ENCODE peak calls at places on chromosomes 1 and 21, in eight cellular contexts. One of them, this sample, is unnamed.

GRCh38 chr21:36747815-36748381 is 49.0 kb downstream of the SIM2 start:
- DNase-seq in adrenal gland: peak; percentile 48
- DNase-seq in OCI-LY7: no peak
- DNase-seq in GM23338: peak; percentile 85
- DNase-seq in mucosa of descending colon: peak; percentile 78
- DNase-seq in thoracic aorta: no peak
- DNase-seq in testis: peak; percentile 73
- DNase-seq in heart left ventricle: peak; percentile 63
- DNase-seq in this sample: no peak

GRCh38 chr1:204450461-204451257 is 39.0 kb upstream of the PPP1R15B start:
- DNase-seq in heart left ventricle: peak; percentile 82
- DNase-seq in adrenal gland: no peak
- DNase-seq in testis: no peak
- DNase-seq in thoracic aorta: no peak
- DNase-seq in OCI-LY7: no peak
- DNase-seq in GM23338: peak; percentile 10
- DNase-seq in mucosa of descending colon: peak; percentile 92
- DNase-seq in this sample: peak; percentile 92

GRCh38 chr1:62321438-62321837 is 2.2 kb upstream of the KANK4 start:
- DNase-seq in GM23338: no peak
- DNase-seq in heart left ventricle: no peak
- DNase-seq in mucosa of descending colon: no peak
- DNase-seq in testis: no peak
- DNase-seq in thoracic aorta: no peak
- DNase-seq in OCI-LY7: no peak
- DNase-seq in adrenal gland: no peak
- DNase-seq in this sample: no peak

GRCh38 chr21:42637602-42638041 is 15.8 kb upstream of the PDE9A start:
- DNase-seq in mucosa of descending colon: peak; percentile 23
- DNase-seq in GM23338: no peak
- DNase-seq in adrenal gland: no peak
- DNase-seq in heart left ventricle: no peak
- DNase-seq in thoracic aorta: no peak
- DNase-seq in testis: no peak
- DNase-seq in OCI-LY7: no peak
- DNase-seq in this sample: no peak

GRCh38 chr1:3971981-3972380 is 71.9 kb upstream of the C1orf174 start:
- DNase-seq in testis: no peak
- DNase-seq in GM23338: no peak
- DNase-seq in OCI-LY7: no peak
- DNase-seq in thoracic aorta: no peak
- DNase-seq in mucosa of descending colon: no peak
- DNase-seq in adrenal gland: no peak
- DNase-seq in heart left ventricle: no peak
- DNase-seq in this sample: no peak

GRCh38 chr21:21163904-21164303 is 165.7 kb downstream of the NCAM2 start:
- DNase-seq in testis: peak; percentile 83
- DNase-seq in mucosa of descending colon: no peak
- DNase-seq in adrenal gland: peak; percentile 80
- DNase-seq in OCI-LY7: peak; percentile 51
- DNase-seq in thoracic aorta: no peak
- DNase-seq in GM23338: peak; percentile 78
- DNase-seq in heart left ventricle: peak; percentile 34
- DNase-seq in this sample: peak; percentile 26

GRCh38 chr1:212514056-212514614 is 81.4 kb downstream of the NENF start:
- DNase-seq in thoracic aorta: peak; percentile 18
- DNase-seq in mucosa of descending colon: peak; percentile 71
- DNase-seq in testis: peak; percentile 39
- DNase-seq in GM23338: peak; percentile 40
- DNase-seq in adrenal gland: peak; percentile 37
- DNase-seq in OCI-LY7: no peak
- DNase-seq in heart left ventricle: peak; percentile 68
- DNase-seq in this sample: no peak

GRCh38 chr1:91714867-91715381 is 171.0 kb downstream of the TGFBR3 start:
- DNase-seq in heart left ventricle: no peak
- DNase-seq in thoracic aorta: no peak
- DNase-seq in GM23338: peak; percentile 34
- DNase-seq in adrenal gland: no peak
- DNase-seq in OCI-LY7: no peak
- DNase-seq in testis: no peak
- DNase-seq in mucosa of descending colon: no peak
- DNase-seq in this sample: no peak

GRCh38 chr21:29678616-29679015 is 261.2 kb downstream of the GRIK1 start:
- DNase-seq in GM23338: no peak
- DNase-seq in heart left ventricle: no peak
- DNase-seq in testis: no peak
- DNase-seq in mucosa of descending colon: no peak
- DNase-seq in adrenal gland: no peak
- DNase-seq in OCI-LY7: no peak
- DNase-seq in thoracic aorta: no peak
- DNase-seq in this sample: no peak

GRCh38 chr1:19169642-19170041 is 40.4 kb downstream of the UBR4 start:
- DNase-seq in mucosa of descending colon: no peak
- DNase-seq in adrenal gland: no peak
- DNase-seq in testis: no peak
- DNase-seq in OCI-LY7: no peak
- DNase-seq in GM23338: no peak
- DNase-seq in heart left ventricle: no peak
- DNase-seq in thoracic aorta: no peak
- DNase-seq in this sample: no peak

GRCh38 chr1:117780981-117781475 is 148.4 kb downstream of the GDAP2 start:
- DNase-seq in adrenal gland: no peak
- DNase-seq in thoracic aorta: no peak
- DNase-seq in mucosa of descending colon: no peak
- DNase-seq in OCI-LY7: no peak
- DNase-seq in testis: no peak
- DNase-seq in GM23338: no peak
- DNase-seq in heart left ventricle: no peak
- DNase-seq in this sample: no peak

GRCh38 chr1:81329061-81329460 is 471.7 kb upstream of the ADGRL2 start:
- DNase-seq in thoracic aorta: no peak
- DNase-seq in adrenal gland: no peak
- DNase-seq in GM23338: no peak
- DNase-seq in mucosa of descending colon: no peak
- DNase-seq in OCI-LY7: no peak
- DNase-seq in heart left ventricle: no peak
- DNase-seq in testis: no peak
- DNase-seq in this sample: no peak

GRCh38 chr1:153525088-153525713 is 10.6 kb downstream of the S100A6 start:
- DNase-seq in mucosa of descending colon: peak; percentile 19
- DNase-seq in adrenal gland: no peak
- DNase-seq in GM23338: no peak
- DNase-seq in OCI-LY7: no peak
- DNase-seq in heart left ventricle: peak; percentile 40
- DNase-seq in testis: peak; percentile 41
- DNase-seq in thoracic aorta: no peak
- DNase-seq in this sample: no peak

GRCh38 chr1:63329621-63330330 is 7.4 kb downstream of the FOXD3 start:
- DNase-seq in GM23338: peak; percentile 40
- DNase-seq in OCI-LY7: no peak
- DNase-seq in mucosa of descending colon: no peak
- DNase-seq in testis: no peak
- DNase-seq in thoracic aorta: no peak
- DNase-seq in adrenal gland: no peak
- DNase-seq in heart left ventricle: no peak
- DNase-seq in this sample: no peak

GRCh38 chr1:63326106-63326472 is 3.7 kb downstream of the FOXD3 start:
- DNase-seq in OCI-LY7: no peak
- DNase-seq in mucosa of descending colon: no peak
- DNase-seq in testis: no peak
- DNase-seq in adrenal gland: no peak
- DNase-seq in GM23338: peak; percentile 69
- DNase-seq in heart left ventricle: no peak
- DNase-seq in thoracic aorta: no peak
- DNase-seq in this sample: no peak

GRCh38 chr1:63326473-63327380 is 4.4 kb downstream of the FOXD3 start:
- DNase-seq in GM23338: peak; percentile 65
- DNase-seq in OCI-LY7: no peak
- DNase-seq in mucosa of descending colon: peak; percentile 27
- DNase-seq in thoracic aorta: no peak
- DNase-seq in testis: no peak
- DNase-seq in adrenal gland: no peak
- DNase-seq in heart left ventricle: no peak
- DNase-seq in this sample: no peak

GRCh38 chr1:63328140-63328521 is 5.8 kb downstream of the FOXD3 start:
- DNase-seq in testis: no peak
- DNase-seq in thoracic aorta: no peak
- DNase-seq in mucosa of descending colon: no peak
- DNase-seq in GM23338: peak; percentile 53
- DNase-seq in heart left ventricle: no peak
- DNase-seq in adrenal gland: no peak
- DNase-seq in OCI-LY7: no peak
- DNase-seq in this sample: no peak

GRCh38 chr1:63327417-63328139 is 5.2 kb downstream of the FOXD3 start:
- DNase-seq in GM23338: peak; percentile 96
- DNase-seq in thoracic aorta: no peak
- DNase-seq in heart left ventricle: peak; percentile 36
- DNase-seq in mucosa of descending colon: peak; percentile 80
- DNase-seq in testis: peak; percentile 83
- DNase-seq in OCI-LY7: peak; percentile 64
- DNase-seq in adrenal gland: peak; percentile 65
- DNase-seq in this sample: peak; percentile 62
- TF ChIP-seq CTCF in GM23338: peak; percentile 95
- TF ChIP-seq CTCF in thoracic aorta: peak; percentile 37
- TF ChIP-seq CTCF in heart left ventricle: peak; percentile 51
- TF ChIP-seq CTCF in mucosa of descending colon: peak; percentile 48
- TF ChIP-seq CTCF in testis: peak; percentile 74
- TF ChIP-seq CTCF in OCI-LY7: peak; percentile 88
- TF ChIP-seq CTCF in adrenal gland: peak; percentile 65
- TF ChIP-seq CTCF in this sample: peak; percentile 57

DNA sequence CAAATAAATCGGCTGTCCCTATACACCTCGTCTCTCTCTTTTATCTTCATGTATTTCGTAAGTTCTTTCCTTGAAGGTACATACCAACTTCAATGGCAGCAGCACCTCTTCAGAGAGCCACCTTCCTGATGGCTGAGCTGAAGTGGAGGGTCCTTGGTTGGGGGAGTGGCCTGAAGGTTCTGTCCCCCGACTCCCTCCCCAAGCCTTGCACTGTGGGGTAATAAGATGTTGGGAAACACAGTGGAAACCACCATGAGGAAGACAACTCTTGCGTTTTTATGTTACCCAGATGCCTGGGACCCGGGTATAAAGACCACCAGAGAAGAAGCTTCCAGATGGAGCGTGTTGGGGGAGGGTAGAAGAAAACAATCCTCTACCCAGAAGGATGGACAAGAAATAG is 779 bp downstream of the KRTAP12-3 start:
- DNase-seq in GM23338: no peak
- DNase-seq in adrenal gland: no peak
- DNase-seq in OCI-LY7: no peak
- DNase-seq in mucosa of descending colon: no peak
- DNase-seq in thoracic aorta: no peak
- DNase-seq in testis: no peak
- DNase-seq in heart left ventricle: no peak
- DNase-seq in this sample: no peak
- H3K4me1 ChIP-seq in GM23338: peaks cover 31% of the 10 kb centered on the region
- H3K4me1 ChIP-seq in adrenal gland: no peaks in the 10 kb centered on the region
- H3K4me1 ChIP-seq in OCI-LY7: no peaks in the 10 kb centered on the region
- H3K4me1 ChIP-seq in mucosa of descending colon: no peaks in the 10 kb centered on the region
- H3K4me1 ChIP-seq in thoracic aorta: no peaks in the 10 kb centered on the region
- H3K4me1 ChIP-seq in testis: no peaks in the 10 kb centered on the region
- H3K4me1 ChIP-seq in heart left ventricle: no peaks in the 10 kb centered on the region
- H3K4me1 ChIP-seq in this sample: no peaks in the 10 kb centered on the region

GRCh38 chr1:192535916-192536662 is 39.5 kb upstream of the RGS1 start:
- DNase-seq in thoracic aorta: no peak
- DNase-seq in testis: no peak
- DNase-seq in mucosa of descending colon: no peak
- DNase-seq in heart left ventricle: no peak
- DNase-seq in GM23338: no peak
- DNase-seq in OCI-LY7: no peak
- DNase-seq in adrenal gland: no peak
- DNase-seq in this sample: no peak

GRCh38 chr1:192544983-192545393 is 30.6 kb upstream of the RGS1 start:
- DNase-seq in adrenal gland: no peak
- DNase-seq in heart left ventricle: no peak
- DNase-seq in mucosa of descending colon: no peak
- DNase-seq in thoracic aorta: no peak
- DNase-seq in GM23338: peak; percentile 14
- DNase-seq in OCI-LY7: no peak
- DNase-seq in testis: no peak
- DNase-seq in this sample: no peak

GRCh38 chr1:192538407-192539311 is 36.9 kb upstream of the RGS1 start:
- DNase-seq in heart left ventricle: no peak
- DNase-seq in thoracic aorta: no peak
- DNase-seq in OCI-LY7: peak; percentile 89
- DNase-seq in adrenal gland: no peak
- DNase-seq in testis: no peak
- DNase-seq in mucosa of descending colon: no peak
- DNase-seq in GM23338: no peak
- DNase-seq in this sample: no peak

GRCh38 chr1:192543445-192543844 is 32.1 kb upstream of the RGS1 start:
- DNase-seq in thoracic aorta: no peak
- DNase-seq in GM23338: no peak
- DNase-seq in adrenal gland: no peak
- DNase-seq in OCI-LY7: no peak
- DNase-seq in heart left ventricle: no peak
- DNase-seq in mucosa of descending colon: no peak
- DNase-seq in testis: no peak
- DNase-seq in this sample: no peak

DNA sequence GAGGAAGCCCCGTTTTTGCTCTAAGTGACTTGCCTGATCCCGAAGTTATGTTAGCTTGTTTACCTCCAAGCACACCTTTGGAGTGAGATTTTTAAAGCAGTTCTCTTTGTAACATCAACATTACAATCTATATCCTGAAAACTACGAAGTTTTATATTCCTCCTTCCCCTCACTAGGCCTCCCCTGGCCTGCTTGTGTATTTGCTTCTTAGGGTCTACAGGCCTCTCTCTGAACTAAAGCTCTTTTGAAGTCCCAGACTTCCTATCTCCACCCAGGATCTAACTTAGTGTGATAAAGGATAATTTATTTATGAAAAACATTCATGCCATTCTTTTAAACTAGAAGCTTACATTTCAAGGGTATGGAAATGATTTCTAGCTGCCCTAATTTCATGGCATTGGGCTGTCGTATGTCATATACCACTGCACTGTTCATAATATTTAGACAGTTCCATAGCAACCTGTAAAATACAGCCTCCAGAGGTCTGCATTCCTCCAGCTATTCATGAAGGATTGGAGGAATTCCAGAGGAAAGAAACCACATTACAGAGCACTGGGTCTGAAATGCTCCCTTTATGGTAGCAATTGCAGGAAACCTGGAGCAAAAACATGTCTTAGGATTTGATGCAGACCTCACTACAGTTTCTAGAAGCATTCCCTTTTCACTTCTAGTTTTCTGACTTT is 36.0 kb upstream of the RGS1 start:
- DNase-seq in heart left ventricle: no peak
- DNase-seq in OCI-LY7: no peak
- DNase-seq in GM23338: peak; percentile 72
- DNase-seq in mucosa of descending colon: no peak
- DNase-seq in testis: no peak
- DNase-seq in thoracic aorta: no peak
- DNase-seq in adrenal gland: no peak
- DNase-seq in this sample: no peak
- TF ChIP-seq CTCF in heart left ventricle: no peak
- TF ChIP-seq CTCF in OCI-LY7: no peak
- TF ChIP-seq CTCF in GM23338: no peak
- TF ChIP-seq CTCF in mucosa of descending colon: no peak
- TF ChIP-seq CTCF in testis: no peak
- TF ChIP-seq CTCF in thoracic aorta: no peak
- TF ChIP-seq CTCF in adrenal gland: no peak
- TF ChIP-seq CTCF in this sample: no peak

GRCh38 chr1:189405419-189405818 is 1072.2 kb downstream of the BRINP3 start:
- DNase-seq in heart left ventricle: no peak
- DNase-seq in OCI-LY7: no peak
- DNase-seq in mucosa of descending colon: no peak
- DNase-seq in GM23338: peak; percentile 36
- DNase-seq in testis: no peak
- DNase-seq in adrenal gland: no peak
- DNase-seq in thoracic aorta: no peak
- DNase-seq in this sample: no peak

GRCh38 chr1:189409774-189410173 is 1067.9 kb downstream of the BRINP3 start:
- DNase-seq in testis: no peak
- DNase-seq in OCI-LY7: no peak
- DNase-seq in adrenal gland: no peak
- DNase-seq in thoracic aorta: no peak
- DNase-seq in mucosa of descending colon: no peak
- DNase-seq in GM23338: no peak
- DNase-seq in heart left ventricle: no peak
- DNase-seq in this sample: no peak
- H3K4me1 ChIP-seq in testis: no peaks in the 10 kb centered on the region
- H3K4me1 ChIP-seq in OCI-LY7: no peaks in the 10 kb centered on the region
- H3K4me1 ChIP-seq in adrenal gland: no peaks in the 10 kb centered on the region
- H3K4me1 ChIP-seq in thoracic aorta: no peaks in the 10 kb centered on the region
- H3K4me1 ChIP-seq in mucosa of descending colon: no peaks in the 10 kb centered on the region
- H3K4me1 ChIP-seq in GM23338: peaks cover 5% of the 10 kb centered on the region
- H3K4me1 ChIP-seq in heart left ventricle: no peaks in the 10 kb centered on the region
- H3K4me1 ChIP-seq in this sample: no peaks in the 10 kb centered on the region

This sample was measured in stomach.